ENCODE peak calls at places on chromosomes 11 and 22, in eight cellular contexts. Z is iris pigment epithelial cell; T is AG04449; D is cardiac septum; O is stimulated activated CD4-positive, alpha-beta T cell treated with anti-CD3 and anti-CD28 coated beads, Interleukin-4, amount 100 ng/mL, for 4 hours; Q is AG10803; N is left ventricle myocardium inferior; S is GM04504. U is an unnamed sample.
A peak's percentile ranks its signal among the peaks of the same experiment; 100 is the strongest.

GRCh38 chr11:96146765-96147164 is 196.2 kb downstream of the MAML2 start:
- DNase-seq in Z (peak; percentile 54), T (no peak), D (no peak), O (no peak), Q (no peak), N (no peak), S (no peak), U (no peak)

GRCh38 chr11:134068829-134069425 is at the start of gene JAM3:
- DNase-seq in Z (peak; percentile 94), T (peak; percentile 52), D (peak; percentile 97), O (peak; percentile 95), Q (peak; percentile 93), N (peak; percentile 95), S (peak; percentile 86), U (peak; percentile 97)

GRCh38 chr22:23845661-23846469 is 7.1 kb upstream of the DERL3 start:
- DNase-seq in Z (no peak), T (no peak), D (no peak), O (no peak), Q (no peak), N (no peak), S (no peak), U (no peak)

GRCh38 chr11:93814966-93815633 is 31.0 kb downstream of the MED17 start:
- DNase-seq in Z (no peak), T (no peak), D (no peak), O (no peak), Q (no peak), N (no peak), S (no peak), U (no peak)

GRCh38 chr22:46063861-46064235 is 86.5 kb upstream of the PPARA start:
- DNase-seq in Z (no peak), T (no peak), D (peak; percentile 10), O (no peak), Q (no peak), N (peak; percentile 8), S (peak; percentile 17), U (peak; percentile 50)

GRCh38 chr11:80855975-80856524 is 1415.2 kb upstream of the TENM4 start:
- DNase-seq in Z (peak; percentile 35), T (no peak), D (no peak), O (no peak), Q (peak; percentile 9), N (no peak), S (no peak), U (no peak)

GRCh38 chr11:9748361-9748970 is 84.6 kb downstream of the SWAP70 start:
- DNase-seq in Z (peak; percentile 82), T (no peak), D (no peak), O (peak; percentile 53), Q (peak; percentile 78), N (no peak), S (no peak), U (no peak)

GRCh38 chr11:94638902-94639373 is 71.8 kb downstream of the PIWIL4 start:
- DNase-seq in Z (peak; percentile 82), T (peak; percentile 21), D (no peak), O (no peak), Q (no peak), N (no peak), S (peak; percentile 28), U (no peak)

GRCh38 chr11:95703059-95703458 is 86.5 kb downstream of the FAM76B start:
- DNase-seq in Z (no peak), T (no peak), D (no peak), O (peak; percentile 28), Q (no peak), N (no peak), S (no peak), U (no peak)

GRCh38 chr11:293852-294661 is 5.1 kb downstream of the PGGHG start:
- DNase-seq in Z (no peak), T (no peak), D (peak; percentile 60), O (no peak), Q (no peak), N (peak; percentile 14), S (no peak), U (no peak)

GRCh38 chr11:124415356-124415923 is 9.2 kb downstream of the OR8B4 start:
- DNase-seq in Z (peak; percentile 64), T (peak; percentile 19), D (no peak), O (no peak), Q (peak; percentile 65), N (no peak), S (no peak), U (no peak)

GRCh38 chr22:36037102-36037758 is 8.6 kb upstream of the RBFOX2 start:
- DNase-seq in Z (no peak), T (no peak), D (no peak), O (no peak), Q (no peak), N (no peak), S (no peak), U (no peak)

GRCh38 chr22:28019881-28020861 is 101.1 kb upstream of the PITPNB start:
- DNase-seq in Z (peak; percentile 52), T (no peak), D (peak; percentile 84), O (peak; percentile 37), Q (peak; percentile 57), N (peak; percentile 78), S (peak; percentile 50), U (peak; percentile 84)